ENCODE peak calls at places on chromosomes 3 and 15, in ten cellular contexts. R is Panc1, D is uterus, T is A549, N is IMR-90, Q is tibial artery, W is ascending aorta, K is fibroblast of lung, V is esophagus muscularis mucosa, U is astrocyte of the spinal cord. H is an unnamed sample.
A peak's percentile ranks its signal among the peaks of the same experiment; 100 is the strongest.

GRCh38 chr3:71304261-71304646 is 279.3 kb downstream of the FOXP1 start:
- DNase-seq in R (no peak), D (no peak), T (no peak), N (no peak), Q (no peak), W (no peak), K (no peak), V (no peak), U (no peak), H (no peak)

GRCh38 chr3:133515127-133515526 is 58.4 kb upstream of the CDV3 start:
- DNase-seq in R (no peak), D (no peak), T (no peak), N (no peak), Q (no peak), W (no peak), K (no peak), V (no peak), U (no peak), H (no peak)

GRCh38 chr3:100075731-100076543 is 38.4 kb downstream of the FILIP1L start:
- DNase-seq in R (no peak), D (no peak), T (no peak), N (no peak), Q (no peak), W (no peak), K (no peak), V (no peak), U (no peak), H (no peak)

GRCh38 chr3:193777524-193777923 is 184.5 kb downstream of the OPA1 start:
- DNase-seq in R (no peak), D (no peak), T (peak; percentile 25), N (no peak), Q (no peak), W (no peak), K (no peak), V (no peak), U (no peak), H (no peak)

GRCh38 chr3:124890573-124891190 is 3.5 kb upstream of the ITGB5 start:
- DNase-seq in R (no peak), D (no peak), T (no peak), N (no peak), Q (no peak), W (no peak), K (no peak), V (no peak), U (no peak), H (no peak)

GRCh38 chr15:89307046-89307587 is 27.5 kb downstream of the POLG start:
- DNase-seq in R (no peak), D (no peak), T (no peak), N (peak; percentile 66), Q (no peak), W (no peak), K (peak; percentile 23), V (no peak), U (peak; percentile 53), H (no peak)

GRCh38 chr15:66615175-66615495 is 49.3 kb upstream of the LCTL start:
- DNase-seq in R (no peak), D (no peak), T (no peak), N (no peak), Q (no peak), W (no peak), K (no peak), V (no peak), U (no peak), H (no peak)

GRCh38 chr3:134313839-134314587 is 60.2 kb downstream of the AMOTL2 start:
- DNase-seq in R (no peak), D (no peak), T (no peak), N (no peak), Q (no peak), W (no peak), K (no peak), V (no peak), U (no peak), H (no peak)

GRCh38 chr15:38127306-38127731 is 125.3 kb upstream of the SPRED1 start:
- DNase-seq in R (no peak), D (no peak), T (peak; percentile 30), N (peak; percentile 19), Q (no peak), W (no peak), K (no peak), V (no peak), U (no peak), H (no peak)

GRCh38 chr15:44692659-44693058 is 18.5 kb downstream of the PATL2 start:
- DNase-seq in R (no peak), D (no peak), T (no peak), N (no peak), Q (no peak), W (no peak), K (no peak), V (no peak), U (no peak), H (no peak)

GRCh38 chr3:190533511-190534282 is 19.8 kb downstream of the IL1RAP start:
- DNase-seq in R (no peak), D (peak; percentile 59), T (peak; percentile 82), N (peak; percentile 93), Q (peak; percentile 72), W (no peak), K (peak; percentile 95), V (no peak), U (peak; percentile 96), H (peak; percentile 82)

GRCh38 chr3:64055076-64055475 is 31.8 kb upstream of the PSMD6 start:
- DNase-seq in R (no peak), D (no peak), T (no peak), N (no peak), Q (no peak), W (no peak), K (no peak), V (no peak), U (no peak), H (no peak)

GRCh38 chr3:29415824-29416223 is 135.0 kb downstream of the RBMS3 start:
- DNase-seq in R (no peak), D (no peak), T (no peak), N (peak; percentile 77), Q (no peak), W (no peak), K (peak; percentile 31), V (no peak), U (no peak), H (no peak)

GRCh38 chr15:63389902-63390301 is 8.3 kb upstream of the CA12 start:
- DNase-seq in R (no peak), D (peak; percentile 30), T (no peak), N (no peak), Q (no peak), W (no peak), K (no peak), V (no peak), U (no peak), H (peak; percentile 77)

GRCh38 chr3:17581421-17582080 is 160.9 kb downstream of the TBC1D5 start:
- DNase-seq in R (no peak), D (no peak), T (no peak), N (peak; percentile 20), Q (no peak), W (no peak), K (no peak), V (no peak), U (no peak), H (no peak)

GRCh38 chr15:101469520-101470288 is 19.8 kb downstream of the PCSK6 start:
- DNase-seq in R (no peak), D (no peak), T (no peak), N (no peak), Q (no peak), W (no peak), K (no peak), V (no peak), U (no peak), H (no peak)

GRCh38 chr15:70236306-70237103 is 138.8 kb upstream of the TLE3 start:
- DNase-seq in R (no peak), D (no peak), T (no peak), N (peak; percentile 81), Q (no peak), W (no peak), K (peak; percentile 15), V (no peak), U (peak; percentile 51), H (no peak)

GRCh38 chr3:119676020-119676419 is 1.2 kb downstream of the COX17 start:
- DNase-seq in R (no peak), D (no peak), T (no peak), N (no peak), Q (no peak), W (no peak), K (no peak), V (no peak), U (no peak), H (no peak)

GRCh38 chr3:112799946-112800345 is 46.7 kb downstream of the CD200R1L start:
- DNase-seq in R (no peak), D (no peak), T (no peak), N (peak; percentile 36), Q (no peak), W (no peak), K (no peak), V (no peak), U (no peak), H (no peak)

GRCh38 chr15:84725001-84725491 is 9.1 kb upstream of the SEC11A start:
- DNase-seq in R (no peak), D (no peak), T (no peak), N (peak; percentile 15), Q (peak; percentile 50), W (no peak), K (no peak), V (no peak), U (no peak), H (no peak)

GRCh38 chr3:149273096-149273751 is 51.6 kb upstream of the CP start:
- DNase-seq in R (peak; percentile 90), D (peak; percentile 69), T (peak; percentile 92), N (peak; percentile 91), Q (no peak), W (no peak), K (peak; percentile 92), V (no peak), U (peak; percentile 87), H (no peak)

GRCh38 chr3:45746182-45746973 is 50.0 kb downstream of the SLC6A20 start:
- DNase-seq in R (no peak), D (no peak), T (no peak), N (no peak), Q (no peak), W (no peak), K (no peak), V (no peak), U (no peak), H (no peak)
- TF ChIP-seq CTCF in R (no peak), D (no peak), T (no peak), N (no peak), Q (no peak), W (no peak), K (no peak), V (no peak), U (no peak), H (no peak)

GRCh38 chr3:156957715-156958114 is 131.6 kb downstream of the LEKR1 start:
- DNase-seq in R (no peak), D (no peak), T (no peak), N (no peak), Q (no peak), W (no peak), K (no peak), V (no peak), U (no peak), H (no peak)
- H3K4me3 ChIP-seq in R (no peak overlapping the region), D (no peak overlapping the region), T (no peak overlapping the region), N (no peak overlapping the region), Q (no peak overlapping the region), W (no peak overlapping the region), K (no peak overlapping the region), V (no peak overlapping the region), U (no peak overlapping the region), H (no peak overlapping the region)

GRCh38 chr3:178202199-178202598 is 334.0 kb upstream of the KCNMB2 start:
- DNase-seq in R (no peak), D (no peak), T (no peak), N (no peak), Q (no peak), W (no peak), K (no peak), V (no peak), U (no peak), H (no peak)
- TF ChIP-seq CTCF in R (no peak), D (no peak), T (no peak), N (no peak), Q (no peak), W (no peak), K (no peak), V (no peak), U (no peak), H (no peak)

GRCh38 chr3:32686713-32687112 is 1.7 kb downstream of the CNOT10 start:
- DNase-seq in R (no peak), D (no peak), T (no peak), N (no peak), Q (no peak), W (no peak), K (no peak), V (no peak), U (no peak), H (no peak)
- H3K4me3 ChIP-seq in R (peak overlapping the region; percentile 21), D (no peak overlapping the region), T (peak overlapping the region; percentile 77), N (no peak overlapping the region), Q (no peak overlapping the region), W (no peak overlapping the region), K (peak overlapping the region; percentile 84), V (no peak overlapping the region), U (no peak overlapping the region), H (no peak overlapping the region)